ENCODE peak calls at places on chromosome 14, in eight cellular contexts. F is NCI-H510A treated with DMSO at 0.1 percent for 48 hours; R is substantia nigra; Q is NCI-H1417; D is H1; Z is fibroblast of the aortic adventitia; H is amniotic epithelial cell; P is activated effector memory CD4-positive, alpha-beta T cell treated with Interleukin-2 at 50 U/mL for 16 hours. M is an unnamed sample.

GRCh38 chr14:89723930-89724915 is 230.3 kb downstream of the EFCAB11 start:
- DNase-seq in H (peak; percentile 13), F (no peak), P (no peak), Z (peak; percentile 45), D (no peak), R (no peak), Q (no peak), M (no peak)

GRCh38 chr14:91223028-91223783 is 21.3 kb downstream of the GPR68 start:
- DNase-seq in F (no peak), R (no peak), P (no peak), Q (peak; percentile 33), H (no peak), D (no peak), Z (no peak), M (no peak)

GRCh38 chr14:105859717-105860614 is 333.6 kb downstream of the TMEM121 start:
- DNase-seq in Q (no peak), H (no peak), F (no peak), R (no peak), P (peak; percentile 36), D (no peak), Z (no peak), M (no peak)

GRCh38 chr14:99751539-99752485 is 41.4 kb upstream of the EML1 start:
- DNase-seq in Z (no peak), H (no peak), Q (no peak), P (no peak), D (no peak), R (no peak), F (no peak), M (no peak)

GRCh38 chr14:103064978-103065377 is 7.6 kb upstream of the CDC42BPB start:
- DNase-seq in F (no peak), R (no peak), Q (no peak), D (no peak), H (no peak), Z (no peak), P (no peak), M (no peak)

GRCh38 chr14:53327716-53328115 is 174.6 kb upstream of the DDHD1 start:
- DNase-seq in R (no peak), D (no peak), Z (peak; percentile 63), H (peak; percentile 75), Q (no peak), P (no peak), F (no peak), M (peak; percentile 14)

GRCh38 chr14:102293784-102294183 is 11.2 kb downstream of the MOK start:
- DNase-seq in Z (peak; percentile 67), Q (no peak), R (no peak), D (no peak), H (no peak), F (no peak), P (no peak), M (no peak)

GRCh38 chr14:77022219-77022852 is 6.2 kb downstream of the IRF2BPL start:
- DNase-seq in Q (peak; percentile 76), P (no peak), H (no peak), Z (no peak), R (no peak), D (no peak), F (peak; percentile 70), M (no peak)

GRCh38 chr14:23110579-23111375 is 6.0 kb upstream of the CIROP start:
- DNase-seq in Q (no peak), Z (no peak), H (no peak), P (no peak), R (no peak), F (no peak), D (no peak), M (no peak)

GRCh38 chr14:69262516-69262915 is 2.6 kb downstream of the GALNT16 start:
- DNase-seq in Q (no peak), Z (no peak), P (no peak), R (no peak), H (no peak), F (no peak), D (no peak), M (no peak)

GRCh38 chr14:42671636-42672035 is 1065.0 kb downstream of the LRFN5 start:
- DNase-seq in P (no peak), Z (no peak), H (peak; percentile 24), D (no peak), F (no peak), Q (no peak), R (no peak), M (no peak)

GRCh38 chr14:91331761-91332447 is 85.7 kb downstream of the CCDC88C start:
- DNase-seq in P (no peak), F (no peak), Q (no peak), R (no peak), H (no peak), D (no peak), Z (no peak), M (no peak)

GRCh38 chr14:69002069-69002468 is 23.0 kb upstream of the ACTN1 start:
- DNase-seq in F (no peak), H (peak; percentile 34), R (no peak), Z (peak; percentile 22), P (no peak), D (no peak), Q (no peak), M (no peak)

GRCh38 chr14:50085570-50086315 is 30.6 kb downstream of the VCPKMT start:
- DNase-seq in R (no peak), Z (peak; percentile 27), Q (no peak), H (peak; percentile 26), P (no peak), D (no peak), F (no peak), M (no peak)

GRCh38 chr14:31945074-31945613 is 132.0 kb upstream of the ARHGAP5 start:
- DNase-seq in R (no peak), F (peak; percentile 11), P (peak; percentile 25), H (no peak), Q (no peak), Z (no peak), D (no peak), M (no peak)

GRCh38 chr14:80095623-80096022 is 115.7 kb downstream of the DIO2 start:
- DNase-seq in R (no peak), D (no peak), H (peak; percentile 9), F (no peak), Z (peak; percentile 81), P (no peak), Q (no peak), M (no peak)

GRCh38 chr14:25464078-25464477 is 414.1 kb upstream of the STXBP6 start:
- DNase-seq in R (no peak), F (no peak), D (no peak), H (no peak), Z (no peak), Q (no peak), P (no peak), M (no peak)

GRCh38 chr14:101134161-101134631 is 230.7 kb upstream of the RTL1 start:
- DNase-seq in Z (no peak), H (no peak), Q (no peak), F (no peak), R (no peak), D (no peak), P (no peak), M (no peak)

GRCh38 chr14:72732022-72732780 is 161.7 kb downstream of the DPF3 start:
- DNase-seq in Z (no peak), F (no peak), P (no peak), D (no peak), H (no peak), Q (no peak), R (no peak), M (no peak)

GRCh38 chr14:104794641-104795467 is 694 bp downstream of the AKT1 start:
- DNase-seq in Q (no peak), F (no peak), R (no peak), D (no peak), H (peak; percentile 29), P (no peak), Z (peak; percentile 22), M (no peak)

GRCh38 chr14:24556756-24557155 is 19.3 kb downstream of the CTSG start:
- DNase-seq in P (no peak), D (no peak), H (no peak), R (no peak), Q (no peak), F (no peak), Z (no peak), M (no peak)

GRCh38 chr14:100537701-100538565 is 49.3 kb downstream of the BEGAIN start:
- DNase-seq in H (no peak), D (peak; percentile 52), Z (no peak), F (no peak), R (peak; percentile 55), Q (no peak), P (no peak), M (peak; percentile 70)

GRCh38 chr14:35400707-35401421 is 3.7 kb downstream of the NFKBIA start:
- DNase-seq in P (no peak), R (no peak), F (no peak), Z (peak; percentile 28), H (peak; percentile 64), Q (no peak), D (no peak), M (no peak)

GRCh38 chr14:21049263-21049662 is 7.1 kb downstream of the RNASE7 start:
- DNase-seq in R (no peak), H (peak; percentile 73), F (no peak), Q (no peak), D (no peak), Z (peak; percentile 62), P (no peak), M (no peak)